ENCODE peak calls at places on chromosomes 11 and 22, in six cellular contexts. One of them, this sample, is unnamed.

GRCh38 chr11:65417221-65417701 is 5.3 kb upstream of the NEAT1 start:
- DNase-seq in IMR-90: no peak
- DNase-seq in A549: no peak
- DNase-seq in HepG2: no peak
- DNase-seq in K562: no peak
- DNase-seq in GM12878: no peak
- DNase-seq in this sample: no peak

GRCh38 chr11:117771197-117771596 is 25.8 kb downstream of the DSCAML1 start:
- DNase-seq in IMR-90: no peak
- DNase-seq in A549: no peak
- DNase-seq in HepG2: no peak
- DNase-seq in K562: no peak
- DNase-seq in GM12878: no peak
- DNase-seq in this sample: no peak

GRCh38 chr11:96272542-96273306 is 70.3 kb downstream of the MAML2 start:
- DNase-seq in IMR-90: peak; percentile 51
- DNase-seq in A549: no peak
- DNase-seq in HepG2: no peak
- DNase-seq in K562: no peak
- DNase-seq in GM12878: no peak
- DNase-seq in this sample: no peak

GRCh38 chr22:23856721-23857605 is 712 bp upstream of the SLC2A11 start:
- DNase-seq in IMR-90: peak; percentile 46
- DNase-seq in A549: peak; percentile 28
- DNase-seq in HepG2: peak; percentile 54
- DNase-seq in K562: no peak
- DNase-seq in GM12878: no peak
- DNase-seq in this sample: no peak

GRCh38 chr11:9893474-9893873 is 229.6 kb downstream of the SWAP70 start:
- DNase-seq in IMR-90: peak; percentile 21
- DNase-seq in A549: no peak
- DNase-seq in HepG2: no peak
- DNase-seq in K562: no peak
- DNase-seq in GM12878: no peak
- DNase-seq in this sample: no peak

GRCh38 chr22:40668611-40669390 is 10.5 kb upstream of the MCHR1 start:
- DNase-seq in IMR-90: peak; percentile 89
- DNase-seq in A549: peak; percentile 51
- DNase-seq in HepG2: peak; percentile 62
- DNase-seq in K562: peak; percentile 22
- DNase-seq in GM12878: no peak
- DNase-seq in this sample: no peak

GRCh38 chr11:35190804-35191348 is 51.9 kb downstream of the CD44 start:
- DNase-seq in IMR-90: peak; percentile 92
- DNase-seq in A549: no peak
- DNase-seq in HepG2: peak; percentile 68
- DNase-seq in K562: no peak
- DNase-seq in GM12878: no peak
- DNase-seq in this sample: no peak

GRCh38 chr22:39176673-39177455 is 24.4 kb upstream of the CBX7 start:
- DNase-seq in IMR-90: no peak
- DNase-seq in A549: no peak
- DNase-seq in HepG2: no peak
- DNase-seq in K562: no peak
- DNase-seq in GM12878: no peak
- DNase-seq in this sample: no peak

GRCh38 chr11:27525824-27526516 is 19.4 kb upstream of the LIN7C start:
- DNase-seq in IMR-90: no peak
- DNase-seq in A549: no peak
- DNase-seq in HepG2: no peak
- DNase-seq in K562: no peak
- DNase-seq in GM12878: no peak
- DNase-seq in this sample: no peak

GRCh38 chr22:49307870-49308269 is 519.8 kb downstream of the BRD1 start:
- DNase-seq in IMR-90: no peak
- DNase-seq in A549: no peak
- DNase-seq in HepG2: no peak
- DNase-seq in K562: no peak
- DNase-seq in GM12878: no peak
- DNase-seq in this sample: no peak

GRCh38 chr11:14190992-14191773 is 167.8 kb downstream of the RRAS2 start:
- DNase-seq in IMR-90: no peak
- DNase-seq in A549: no peak
- DNase-seq in HepG2: no peak
- DNase-seq in K562: no peak
- DNase-seq in GM12878: no peak
- DNase-seq in this sample: no peak

GRCh38 chr11:47924184-47924671 is 56.1 kb upstream of the PTPRJ start:
- DNase-seq in IMR-90: peak; percentile 86
- DNase-seq in A549: peak; percentile 61
- DNase-seq in HepG2: peak; percentile 45
- DNase-seq in K562: no peak
- DNase-seq in GM12878: no peak
- DNase-seq in this sample: no peak

GRCh38 chr11:121310908-121311307 is 18.3 kb downstream of the SC5D start:
- DNase-seq in IMR-90: no peak
- DNase-seq in A549: no peak
- DNase-seq in HepG2: no peak
- DNase-seq in K562: no peak
- DNase-seq in GM12878: no peak
- DNase-seq in this sample: no peak

GRCh38 chr22:20141186-20142077 is 9.4 kb downstream of the CCDC188 start:
- DNase-seq in IMR-90: peak; percentile 82
- DNase-seq in A549: no peak
- DNase-seq in HepG2: no peak
- DNase-seq in K562: no peak
- DNase-seq in GM12878: no peak
- DNase-seq in this sample: no peak

GRCh38 chr11:61917043-61917356 is 366 bp downstream of the RAB3IL1 start:
- DNase-seq in IMR-90: no peak
- DNase-seq in A549: no peak
- DNase-seq in HepG2: no peak
- DNase-seq in K562: no peak
- DNase-seq in GM12878: no peak
- DNase-seq in this sample: no peak

GRCh38 chr11:76680517-76681425 is 10.2 kb upstream of the LRRC32 start:
- DNase-seq in IMR-90: peak; percentile 66
- DNase-seq in A549: peak; percentile 88
- DNase-seq in HepG2: peak; percentile 60
- DNase-seq in K562: peak; percentile 84
- DNase-seq in GM12878: no peak
- DNase-seq in this sample: peak; percentile 86

GRCh38 chr22:43013355-43014061 is 1.4 kb downstream of the PACSIN2 start:
- DNase-seq in IMR-90: no peak
- DNase-seq in A549: no peak
- DNase-seq in HepG2: peak; percentile 27
- DNase-seq in K562: no peak
- DNase-seq in GM12878: no peak
- DNase-seq in this sample: no peak
- TF ChIP-seq BHLHE40 in IMR-90: no peak
- TF ChIP-seq BHLHE40 in A549: no peak
- TF ChIP-seq BHLHE40 in HepG2: no peak
- TF ChIP-seq BHLHE40 in K562: no peak
- TF ChIP-seq BHLHE40 in GM12878: no peak
- TF ChIP-seq BHLHE40 in this sample: no peak

GRCh38 chr22:47918276-47918928 is 1156.0 kb downstream of the TBC1D22A start:
- DNase-seq in IMR-90: no peak
- DNase-seq in A549: no peak
- DNase-seq in HepG2: no peak
- DNase-seq in K562: no peak
- DNase-seq in GM12878: peak; percentile 47
- DNase-seq in this sample: no peak
- TF ChIP-seq BHLHE40 in IMR-90: no peak
- TF ChIP-seq BHLHE40 in A549: no peak
- TF ChIP-seq BHLHE40 in HepG2: no peak
- TF ChIP-seq BHLHE40 in K562: no peak
- TF ChIP-seq BHLHE40 in GM12878: peak; percentile 76
- TF ChIP-seq BHLHE40 in this sample: no peak

DNA sequence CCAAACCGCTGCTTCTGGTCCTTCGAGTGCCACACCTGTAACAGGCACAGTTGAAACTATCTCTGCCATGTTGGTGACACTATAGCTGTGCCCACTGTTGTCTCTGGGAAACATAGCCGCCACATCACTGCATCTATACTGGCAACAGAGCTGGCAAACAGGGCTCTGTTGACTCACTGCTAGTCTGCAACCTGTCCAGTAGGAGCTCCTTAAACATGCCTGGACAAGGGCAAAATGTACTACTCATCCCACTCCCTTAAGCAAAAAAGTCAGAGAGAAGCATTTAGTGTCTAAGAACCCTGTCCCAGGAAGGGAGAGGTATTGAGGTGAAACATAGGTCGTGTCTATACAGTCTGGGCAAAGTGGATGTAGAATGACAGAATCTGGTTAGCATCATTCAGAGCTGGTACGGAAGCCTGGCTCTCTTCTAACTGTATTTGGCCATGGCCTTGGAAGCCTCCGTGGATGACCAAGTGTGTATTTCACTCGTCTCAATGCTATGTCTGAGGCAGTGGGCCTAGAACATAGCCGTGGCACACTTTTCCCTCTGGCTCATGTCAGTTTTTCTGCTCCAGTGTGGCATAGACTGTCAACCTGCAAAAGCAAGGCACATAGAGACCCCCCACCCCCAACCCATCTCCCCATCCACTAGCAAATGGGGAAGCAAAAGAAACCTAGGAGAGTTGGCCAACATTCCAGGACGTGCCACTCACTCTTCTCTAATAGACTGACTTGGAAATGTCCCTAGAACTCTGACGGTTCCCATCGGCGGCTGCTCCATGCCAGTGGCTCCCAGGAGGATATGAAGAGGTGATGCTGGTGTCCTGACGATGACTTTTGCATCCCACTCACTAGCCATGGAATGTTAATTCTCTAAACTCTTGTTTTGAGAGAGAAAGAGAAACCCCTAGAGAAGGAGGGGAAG is 21.4 kb upstream of the PISD start:
- DNase-seq in IMR-90: no peak
- DNase-seq in A549: no peak
- DNase-seq in HepG2: no peak
- DNase-seq in K562: no peak
- DNase-seq in GM12878: no peak
- DNase-seq in this sample: no peak
- TF ChIP-seq BHLHE40 in IMR-90: no peak
- TF ChIP-seq BHLHE40 in A549: no peak
- TF ChIP-seq BHLHE40 in HepG2: no peak
- TF ChIP-seq BHLHE40 in K562: no peak
- TF ChIP-seq BHLHE40 in GM12878: no peak
- TF ChIP-seq BHLHE40 in this sample: no peak

DNA sequence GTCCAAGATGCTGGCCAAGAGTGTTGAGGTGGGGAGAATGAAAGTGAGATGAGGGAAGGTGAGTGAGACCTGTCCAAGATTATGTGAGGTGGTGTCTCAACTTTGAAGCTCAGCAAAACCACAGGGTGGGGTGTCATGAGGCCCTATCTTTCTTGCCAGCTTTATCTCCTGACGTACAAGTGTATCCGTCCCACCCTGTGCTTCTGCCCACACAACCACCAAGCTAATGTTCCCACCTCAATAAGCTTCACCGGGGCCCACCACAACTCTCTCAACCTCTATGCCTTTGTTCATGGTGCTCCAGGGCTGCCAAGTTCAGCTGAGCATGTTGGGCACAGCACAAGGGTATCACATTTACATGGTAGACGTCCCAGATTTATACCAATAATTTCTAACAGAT is 7.1 kb upstream of the TPST2 start:
- DNase-seq in IMR-90: no peak
- DNase-seq in A549: no peak
- DNase-seq in HepG2: no peak
- DNase-seq in K562: peak; percentile 29
- DNase-seq in GM12878: no peak
- DNase-seq in this sample: no peak
- TF ChIP-seq BHLHE40 in IMR-90: no peak
- TF ChIP-seq BHLHE40 in A549: no peak
- TF ChIP-seq BHLHE40 in HepG2: no peak
- TF ChIP-seq BHLHE40 in K562: no peak
- TF ChIP-seq BHLHE40 in GM12878: no peak
- TF ChIP-seq BHLHE40 in this sample: no peak

GRCh38 chr11:1337647-1338007 is 28.2 kb upstream of the TOLLIP start:
- DNase-seq in IMR-90: no peak
- DNase-seq in A549: no peak
- DNase-seq in HepG2: no peak
- DNase-seq in K562: no peak
- DNase-seq in GM12878: no peak
- DNase-seq in this sample: no peak

GRCh38 chr11:1335264-1335810 is 25.9 kb upstream of the TOLLIP start:
- DNase-seq in IMR-90: no peak
- DNase-seq in A549: no peak
- DNase-seq in HepG2: no peak
- DNase-seq in K562: no peak
- DNase-seq in GM12878: no peak
- DNase-seq in this sample: no peak

GRCh38 chr11:1338201-1339065 is 29.0 kb upstream of the TOLLIP start:
- DNase-seq in IMR-90: no peak
- DNase-seq in A549: no peak
- DNase-seq in HepG2: no peak
- DNase-seq in K562: no peak
- DNase-seq in GM12878: no peak
- DNase-seq in this sample: no peak

GRCh38 chr11:1335811-1336761 is 26.7 kb upstream of the TOLLIP start:
- DNase-seq in IMR-90: peak; percentile 71
- DNase-seq in A549: no peak
- DNase-seq in HepG2: peak; percentile 26
- DNase-seq in K562: peak; percentile 82
- DNase-seq in GM12878: no peak
- DNase-seq in this sample: peak; percentile 80

GRCh38 chr11:1336836-1337646 is 27.6 kb upstream of the TOLLIP start:
- DNase-seq in IMR-90: no peak
- DNase-seq in A549: no peak
- DNase-seq in HepG2: no peak
- DNase-seq in K562: no peak
- DNase-seq in GM12878: no peak
- DNase-seq in this sample: no peak
- TF ChIP-seq BHLHE40 in IMR-90: no peak
- TF ChIP-seq BHLHE40 in A549: no peak
- TF ChIP-seq BHLHE40 in HepG2: no peak
- TF ChIP-seq BHLHE40 in K562: no peak
- TF ChIP-seq BHLHE40 in GM12878: no peak
- TF ChIP-seq BHLHE40 in this sample: no peak

GRCh38 chr11:68328374-68329091 is 16.1 kb downstream of the LRP5 start:
- DNase-seq in IMR-90: no peak
- DNase-seq in A549: no peak
- DNase-seq in HepG2: peak; percentile 86
- DNase-seq in K562: no peak
- DNase-seq in GM12878: no peak
- DNase-seq in this sample: no peak
- TF ChIP-seq BHLHE40 in IMR-90: no peak
- TF ChIP-seq BHLHE40 in A549: no peak
- TF ChIP-seq BHLHE40 in HepG2: no peak
- TF ChIP-seq BHLHE40 in K562: no peak
- TF ChIP-seq BHLHE40 in GM12878: no peak
- TF ChIP-seq BHLHE40 in this sample: no peak

DNA sequence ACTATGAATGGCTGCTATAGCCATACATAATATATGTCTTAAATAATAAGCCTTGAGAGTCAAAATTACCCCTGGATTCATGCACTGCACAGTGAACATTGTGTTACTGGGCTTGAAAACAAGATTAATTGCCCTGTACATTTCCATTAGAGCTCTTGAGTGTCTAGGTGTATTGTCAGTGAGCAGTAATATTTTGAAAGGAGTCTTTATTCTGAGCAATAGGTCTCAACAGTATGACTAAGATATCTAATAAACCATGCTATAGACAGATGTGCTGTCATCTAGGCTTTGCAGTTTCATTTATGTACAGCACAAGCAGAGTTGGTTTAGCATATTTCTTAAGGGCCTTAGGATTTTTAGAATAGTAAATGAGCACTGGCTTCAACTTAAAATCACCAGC is 48.1 kb upstream of the LRRC55 start:
- DNase-seq in IMR-90: no peak
- DNase-seq in A549: no peak
- DNase-seq in HepG2: no peak
- DNase-seq in K562: no peak
- DNase-seq in GM12878: no peak
- DNase-seq in this sample: no peak
- TF ChIP-seq BHLHE40 in IMR-90: no peak
- TF ChIP-seq BHLHE40 in A549: no peak
- TF ChIP-seq BHLHE40 in HepG2: no peak
- TF ChIP-seq BHLHE40 in K562: no peak
- TF ChIP-seq BHLHE40 in GM12878: no peak
- TF ChIP-seq BHLHE40 in this sample: no peak